ENCODE peak calls at places on chromosomes 5 and 9, in seven cellular contexts. One of them, this sample, is unnamed.

GRCh38 chr5:24742334-24742733 is 97.6 kb upstream of the CDH10 start:
- DNase-seq in fibroblast of pulmonary artery: peak
- DNase-seq in fibroblast of lung: peak
- DNase-seq in fibroblast of mammary gland: no peak
- DNase-seq in endodermal cell: no peak
- DNase-seq in HepG2: no peak
- DNase-seq in brain microvascular endothelial cell: no peak
- DNase-seq in this sample: no peak

GRCh38 chr5:145752534-145752933 is 82.6 kb downstream of the PRELID2 start:
- DNase-seq in endodermal cell: no peak
- DNase-seq in HepG2: no peak
- DNase-seq in brain microvascular endothelial cell: no peak
- DNase-seq in fibroblast of mammary gland: peak
- DNase-seq in fibroblast of pulmonary artery: peak
- DNase-seq in fibroblast of lung: peak
- DNase-seq in this sample: no peak

GRCh38 chr5:63923914-63924313 is 38.3 kb downstream of the HTR1A start:
- DNase-seq in fibroblast of lung: no peak
- DNase-seq in fibroblast of mammary gland: no peak
- DNase-seq in fibroblast of pulmonary artery: no peak
- DNase-seq in endodermal cell: no peak
- DNase-seq in HepG2: no peak
- DNase-seq in brain microvascular endothelial cell: no peak
- DNase-seq in this sample: no peak

GRCh38 chr5:170333161-170333909 is 35.8 kb upstream of the LCP2 start:
- DNase-seq in fibroblast of lung: no peak
- DNase-seq in fibroblast of pulmonary artery: no peak
- DNase-seq in brain microvascular endothelial cell: no peak
- DNase-seq in endodermal cell: peak
- DNase-seq in HepG2: no peak
- DNase-seq in fibroblast of mammary gland: peak
- DNase-seq in this sample: no peak

GRCh38 chr5:107486489-107486888 is 184.2 kb downstream of the EFNA5 start:
- DNase-seq in HepG2: no peak
- DNase-seq in fibroblast of mammary gland: peak
- DNase-seq in fibroblast of lung: peak
- DNase-seq in fibroblast of pulmonary artery: peak
- DNase-seq in endodermal cell: no peak
- DNase-seq in brain microvascular endothelial cell: peak
- DNase-seq in this sample: peak

GRCh38 chr9:134939836-134940235 is 22.1 kb upstream of the FCN1 start:
- DNase-seq in endodermal cell: no peak
- DNase-seq in fibroblast of pulmonary artery: no peak
- DNase-seq in fibroblast of mammary gland: no peak
- DNase-seq in fibroblast of lung: no peak
- DNase-seq in brain microvascular endothelial cell: no peak
- DNase-seq in HepG2: no peak
- DNase-seq in this sample: no peak

GRCh38 chr9:5582835-5583195 is 46.1 kb upstream of the RIC1 start:
- DNase-seq in fibroblast of mammary gland: peak
- DNase-seq in endodermal cell: no peak
- DNase-seq in brain microvascular endothelial cell: peak
- DNase-seq in HepG2: no peak
- DNase-seq in fibroblast of pulmonary artery: peak
- DNase-seq in fibroblast of lung: peak
- DNase-seq in this sample: peak

GRCh38 chr5:134552301-134552700 is 26.8 kb downstream of the JADE2 start:
- DNase-seq in fibroblast of mammary gland: peak
- DNase-seq in brain microvascular endothelial cell: peak
- DNase-seq in fibroblast of lung: peak
- DNase-seq in endodermal cell: no peak
- DNase-seq in HepG2: no peak
- DNase-seq in fibroblast of pulmonary artery: peak
- DNase-seq in this sample: peak

GRCh38 chr9:82930116-82930515 is 132.8 kb downstream of the RASEF start:
- DNase-seq in HepG2: no peak
- DNase-seq in endodermal cell: no peak
- DNase-seq in fibroblast of lung: peak
- DNase-seq in brain microvascular endothelial cell: no peak
- DNase-seq in fibroblast of mammary gland: no peak
- DNase-seq in fibroblast of pulmonary artery: peak
- DNase-seq in this sample: no peak

GRCh38 chr9:92247296-92247695 is 46.2 kb downstream of the IARS1 start:
- DNase-seq in endodermal cell: no peak
- DNase-seq in fibroblast of mammary gland: peak
- DNase-seq in fibroblast of lung: peak
- DNase-seq in HepG2: no peak
- DNase-seq in fibroblast of pulmonary artery: peak
- DNase-seq in brain microvascular endothelial cell: peak
- DNase-seq in this sample: peak

GRCh38 chr5:102421647-102422046 is 77.2 kb downstream of the SLCO6A1 start:
- DNase-seq in HepG2: peak
- DNase-seq in fibroblast of mammary gland: no peak
- DNase-seq in endodermal cell: no peak
- DNase-seq in brain microvascular endothelial cell: no peak
- DNase-seq in fibroblast of pulmonary artery: no peak
- DNase-seq in fibroblast of lung: no peak
- DNase-seq in this sample: no peak

GRCh38 chr5:171093598-171093997 is 215.4 kb upstream of the TLX3 start:
- DNase-seq in fibroblast of lung: no peak
- DNase-seq in fibroblast of mammary gland: peak
- DNase-seq in endodermal cell: no peak
- DNase-seq in HepG2: no peak
- DNase-seq in fibroblast of pulmonary artery: no peak
- DNase-seq in brain microvascular endothelial cell: no peak
- DNase-seq in this sample: no peak

GRCh38 chr9:134136117-134136996 is 475 bp downstream of the WDR5 start:
- DNase-seq in endodermal cell: peak
- DNase-seq in fibroblast of mammary gland: peak
- DNase-seq in brain microvascular endothelial cell: no peak
- DNase-seq in fibroblast of lung: peak
- DNase-seq in fibroblast of pulmonary artery: peak
- DNase-seq in HepG2: no peak
- DNase-seq in this sample: peak

GRCh38 chr9:68678430-68678829 is 26.6 kb upstream of the PIP5K1B start:
- DNase-seq in fibroblast of pulmonary artery: peak
- DNase-seq in fibroblast of lung: no peak
- DNase-seq in fibroblast of mammary gland: no peak
- DNase-seq in brain microvascular endothelial cell: no peak
- DNase-seq in endodermal cell: peak
- DNase-seq in HepG2: peak
- DNase-seq in this sample: no peak

GRCh38 chr9:95044731-95045508 is 272.6 kb downstream of the FANCC start:
- DNase-seq in fibroblast of lung: no peak
- DNase-seq in brain microvascular endothelial cell: no peak
- DNase-seq in fibroblast of pulmonary artery: no peak
- DNase-seq in fibroblast of mammary gland: no peak
- DNase-seq in endodermal cell: peak
- DNase-seq in HepG2: no peak
- DNase-seq in this sample: no peak

GRCh38 chr9:74942801-74943200 is 9.9 kb downstream of the C9orf40 start:
- DNase-seq in fibroblast of pulmonary artery: peak
- DNase-seq in endodermal cell: no peak
- DNase-seq in brain microvascular endothelial cell: peak
- DNase-seq in HepG2: no peak
- DNase-seq in fibroblast of mammary gland: peak
- DNase-seq in fibroblast of lung: peak
- DNase-seq in this sample: peak

GRCh38 chr5:154189819-154190651 is 498 bp upstream of the GALNT10 start:
- DNase-seq in fibroblast of lung: peak
- DNase-seq in fibroblast of mammary gland: peak
- DNase-seq in endodermal cell: peak
- DNase-seq in fibroblast of pulmonary artery: peak
- DNase-seq in HepG2: peak
- DNase-seq in brain microvascular endothelial cell: peak
- DNase-seq in this sample: peak

GRCh38 chr5:79236970-79237734 is 1.2 kb downstream of the JMY start:
- DNase-seq in endodermal cell: peak
- DNase-seq in fibroblast of pulmonary artery: peak
- DNase-seq in HepG2: peak
- DNase-seq in brain microvascular endothelial cell: peak
- DNase-seq in fibroblast of mammary gland: peak
- DNase-seq in fibroblast of lung: peak
- DNase-seq in this sample: peak

GRCh38 chr9:20236676-20237075 is 385.6 kb downstream of the MLLT3 start:
- DNase-seq in fibroblast of pulmonary artery: no peak
- DNase-seq in endodermal cell: no peak
- DNase-seq in fibroblast of lung: no peak
- DNase-seq in HepG2: peak
- DNase-seq in brain microvascular endothelial cell: no peak
- DNase-seq in fibroblast of mammary gland: no peak
- DNase-seq in this sample: no peak

GRCh38 chr9:96565684-96566360 is 53.8 kb downstream of the CDC14B start:
- DNase-seq in brain microvascular endothelial cell: no peak
- DNase-seq in fibroblast of pulmonary artery: no peak
- DNase-seq in fibroblast of lung: peak
- DNase-seq in endodermal cell: no peak
- DNase-seq in HepG2: no peak
- DNase-seq in fibroblast of mammary gland: peak
- DNase-seq in this sample: peak

GRCh38 chr9:110116543-110116885 is 91.4 kb downstream of the C9orf152 start:
- DNase-seq in HepG2: no peak
- DNase-seq in fibroblast of mammary gland: peak
- DNase-seq in endodermal cell: no peak
- DNase-seq in brain microvascular endothelial cell: peak
- DNase-seq in fibroblast of lung: peak
- DNase-seq in fibroblast of pulmonary artery: peak
- DNase-seq in this sample: peak

GRCh38 chr9:129487658-129488483 is 133.0 kb downstream of the C9orf50 start:
- DNase-seq in HepG2: no peak
- DNase-seq in fibroblast of lung: peak
- DNase-seq in fibroblast of pulmonary artery: peak
- DNase-seq in endodermal cell: peak
- DNase-seq in brain microvascular endothelial cell: peak
- DNase-seq in fibroblast of mammary gland: peak
- DNase-seq in this sample: peak

GRCh38 chr5:135244620-135245021 is 154.4 kb downstream of the MACROH2A1 start:
- DNase-seq in HepG2: no peak
- DNase-seq in fibroblast of pulmonary artery: no peak
- DNase-seq in brain microvascular endothelial cell: no peak
- DNase-seq in fibroblast of lung: no peak
- DNase-seq in endodermal cell: peak
- DNase-seq in fibroblast of mammary gland: no peak
- DNase-seq in this sample: no peak

GRCh38 chr9:83012160-83012559 is 50.8 kb downstream of the RASEF start:
- DNase-seq in endodermal cell: no peak
- DNase-seq in fibroblast of lung: peak
- DNase-seq in brain microvascular endothelial cell: no peak
- DNase-seq in fibroblast of pulmonary artery: no peak
- DNase-seq in HepG2: no peak
- DNase-seq in fibroblast of mammary gland: no peak
- DNase-seq in this sample: no peak

GRCh38 chr9:9820411-9820810 is 792.4 kb downstream of the PTPRD start:
- DNase-seq in brain microvascular endothelial cell: peak
- DNase-seq in fibroblast of mammary gland: peak
- DNase-seq in endodermal cell: no peak
- DNase-seq in fibroblast of lung: peak
- DNase-seq in fibroblast of pulmonary artery: peak
- DNase-seq in HepG2: no peak
- DNase-seq in this sample: no peak

GRCh38 chr9:95460627-95461164 is 56.1 kb downstream of the PTCH1 start:
- DNase-seq in fibroblast of pulmonary artery: no peak
- DNase-seq in HepG2: no peak
- DNase-seq in fibroblast of lung: no peak
- DNase-seq in brain microvascular endothelial cell: no peak
- DNase-seq in endodermal cell: no peak
- DNase-seq in fibroblast of mammary gland: no peak
- DNase-seq in this sample: no peak

GRCh38 chr9:135508211-135508820 is 7.8 kb downstream of the MRPS2 start:
- DNase-seq in endodermal cell: peak
- DNase-seq in HepG2: no peak
- DNase-seq in fibroblast of pulmonary artery: no peak
- DNase-seq in fibroblast of mammary gland: no peak
- DNase-seq in brain microvascular endothelial cell: no peak
- DNase-seq in fibroblast of lung: no peak
- DNase-seq in this sample: no peak

GRCh38 chr9:20464242-20464641 is 158.1 kb downstream of the MLLT3 start:
- DNase-seq in HepG2: no peak
- DNase-seq in endodermal cell: no peak
- DNase-seq in fibroblast of pulmonary artery: no peak
- DNase-seq in fibroblast of lung: no peak
- DNase-seq in brain microvascular endothelial cell: no peak
- DNase-seq in fibroblast of mammary gland: no peak
- DNase-seq in this sample: no peak

DNA sequence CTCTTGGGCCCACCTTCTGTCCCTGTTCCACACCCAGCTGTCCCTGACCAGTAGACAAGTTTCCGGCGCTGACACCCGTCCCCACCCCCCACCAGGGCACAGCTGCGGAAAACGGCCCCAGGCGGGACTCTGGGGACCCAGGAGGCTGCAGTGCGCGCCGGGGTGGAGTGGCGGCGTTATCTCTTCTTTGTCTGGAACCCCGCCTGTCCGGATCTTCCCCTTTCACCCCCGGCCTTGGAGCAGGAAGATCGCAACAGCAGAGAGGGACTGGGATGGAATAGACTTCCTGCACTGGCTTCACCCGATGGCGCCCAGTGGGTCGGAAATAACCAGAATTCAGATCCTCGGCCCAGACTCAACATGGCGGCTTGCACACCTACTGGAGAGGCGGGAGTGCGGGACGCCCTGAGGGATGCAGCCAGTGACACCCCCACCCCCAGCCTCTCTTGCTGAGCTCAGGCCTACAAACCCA is 4.7 kb downstream of the PAX5 start:
- DNase-seq in endodermal cell: peak
- DNase-seq in fibroblast of mammary gland: no peak
- DNase-seq in HepG2: no peak
- DNase-seq in fibroblast of lung: no peak
- DNase-seq in brain microvascular endothelial cell: no peak
- DNase-seq in fibroblast of pulmonary artery: no peak
- DNase-seq in this sample: no peak
- TF ChIP-seq CTCF in endodermal cell: no peak
- TF ChIP-seq CTCF in fibroblast of mammary gland: no peak
- TF ChIP-seq CTCF in HepG2: no peak
- TF ChIP-seq CTCF in fibroblast of lung: no peak
- TF ChIP-seq CTCF in brain microvascular endothelial cell: no peak
- TF ChIP-seq CTCF in fibroblast of pulmonary artery: no peak
- TF ChIP-seq CTCF in this sample: no peak

GRCh38 chr9:114384836-114385411 is 2.9 kb downstream of the AKNA start:
- DNase-seq in brain microvascular endothelial cell: no peak
- DNase-seq in fibroblast of pulmonary artery: no peak
- DNase-seq in HepG2: no peak
- DNase-seq in fibroblast of mammary gland: no peak
- DNase-seq in endodermal cell: no peak
- DNase-seq in fibroblast of lung: no peak
- DNase-seq in this sample: no peak
- H3K4me3 ChIP-seq in brain microvascular endothelial cell: no peak
- H3K4me3 ChIP-seq in fibroblast of pulmonary artery: no peak
- H3K4me3 ChIP-seq in HepG2: no peak
- H3K4me3 ChIP-seq in fibroblast of mammary gland: no peak
- H3K4me3 ChIP-seq in endodermal cell: no peak
- H3K4me3 ChIP-seq in fibroblast of lung: no peak
- H3K4me3 ChIP-seq in this sample: no peak

GRCh38 chr5:132489871-132490483 is 596 bp downstream of the IRF1 start:
- DNase-seq in endodermal cell: peak
- DNase-seq in fibroblast of lung: peak
- DNase-seq in fibroblast of mammary gland: peak
- DNase-seq in brain microvascular endothelial cell: no peak
- DNase-seq in HepG2: no peak
- DNase-seq in fibroblast of pulmonary artery: peak
- DNase-seq in this sample: peak
- TF ChIP-seq CTCF in endodermal cell: peak
- TF ChIP-seq CTCF in fibroblast of lung: no peak
- TF ChIP-seq CTCF in fibroblast of mammary gland: no peak
- TF ChIP-seq CTCF in brain microvascular endothelial cell: no peak
- TF ChIP-seq CTCF in HepG2: no peak
- TF ChIP-seq CTCF in fibroblast of pulmonary artery: peak
- TF ChIP-seq CTCF in this sample: no peak

GRCh38 chr5:23012842-23013241 is 159.7 kb upstream of the CDH12 start:
- DNase-seq in endodermal cell: no peak
- DNase-seq in brain microvascular endothelial cell: no peak
- DNase-seq in fibroblast of mammary gland: no peak
- DNase-seq in HepG2: no peak
- DNase-seq in fibroblast of pulmonary artery: no peak
- DNase-seq in fibroblast of lung: no peak
- DNase-seq in this sample: no peak
- H3K4me3 ChIP-seq in endodermal cell: no peak
- H3K4me3 ChIP-seq in brain microvascular endothelial cell: no peak
- H3K4me3 ChIP-seq in fibroblast of mammary gland: peak
- H3K4me3 ChIP-seq in HepG2: peak
- H3K4me3 ChIP-seq in fibroblast of pulmonary artery: no peak
- H3K4me3 ChIP-seq in fibroblast of lung: peak
- H3K4me3 ChIP-seq in this sample: no peak

This sample was measured in cardiac fibroblast.